ENCODE peak calls at places on chromosomes 13 and 19, in nine cellular contexts. B, E, A, N, V, R, M, X and Q are unnamed samples.

GRCh38 chr13:106232680-106233079 is 302.8 kb downstream of the EFNB2 start:
- DNase-seq in V (no peak), R (no peak), E (no peak), B (no peak), A (no peak), M (no peak), X (no peak), N (no peak), Q (no peak)

GRCh38 chr13:52377898-52378297 is 28.1 kb downstream of the THSD1 start:
- DNase-seq in V (no peak), N (no peak), M (no peak), B (no peak), A (no peak), E (no peak), R (no peak), X (no peak), Q (no peak)

GRCh38 chr13:26679945-26680516 is 80.6 kb downstream of the GPR12 start:
- DNase-seq in M (no peak), E (no peak), N (peak; percentile 12), R (no peak), A (no peak), V (no peak), B (no peak), X (no peak), Q (no peak)

GRCh38 chr19:11694533-11695439 is 44.0 kb downstream of the ZNF823 start:
- DNase-seq in R (peak; percentile 70), X (peak; percentile 96), V (peak; percentile 72), N (peak; percentile 89), A (peak; percentile 97), E (peak; percentile 85), B (peak; percentile 96), M (peak; percentile 84), Q (peak; percentile 95)

GRCh38 chr19:53519431-53519830 is 18.5 kb upstream of the ZNF331 start:
- DNase-seq in A (no peak), M (no peak), E (no peak), B (no peak), N (no peak), X (no peak), V (no peak), R (no peak), Q (no peak)

GRCh38 chr19:28543244-28543776 is 669.6 kb downstream of the UQCRFS1 start:
- DNase-seq in M (no peak), B (no peak), R (no peak), E (no peak), N (no peak), A (no peak), X (no peak), V (no peak), Q (no peak)

GRCh38 chr19:719081-719512 is 10.4 kb downstream of the PALM start:
- DNase-seq in A (peak; percentile 72), V (no peak), M (no peak), R (no peak), N (peak; percentile 79), E (no peak), X (peak; percentile 66), B (peak; percentile 34), Q (no peak)

GRCh38 chr13:113153810-113154748 is 4.4 kb upstream of the PROZ start:
- DNase-seq in A (peak; percentile 81), V (no peak), B (peak; percentile 82), M (no peak), R (no peak), E (peak; percentile 71), X (peak; percentile 86), N (peak; percentile 69), Q (peak; percentile 58)

GRCh38 chr13:32783067-32783466 is 196.8 kb downstream of the PDS5B start:
- DNase-seq in B (no peak), R (no peak), V (peak; percentile 7), N (peak; percentile 12), X (no peak), A (no peak), M (no peak), E (no peak), Q (peak; percentile 19)

GRCh38 chr19:13016245-13016627 is 21.0 kb downstream of the NFIX start:
- DNase-seq in M (no peak), B (no peak), A (no peak), V (no peak), X (no peak), N (no peak), R (no peak), E (no peak), Q (no peak)

GRCh38 chr19:51317381-51317780 is 5.9 kb downstream of the IGLON5 start:
- DNase-seq in R (no peak), X (no peak), B (no peak), V (no peak), E (no peak), M (no peak), A (no peak), N (no peak), Q (no peak)

GRCh38 chr13:41835871-41836270 is 125.0 kb downstream of the VWA8 start:
- DNase-seq in E (no peak), R (peak; percentile 54), B (no peak), V (peak; percentile 70), M (no peak), A (no peak), X (no peak), N (peak; percentile 63), Q (no peak)

DNA sequence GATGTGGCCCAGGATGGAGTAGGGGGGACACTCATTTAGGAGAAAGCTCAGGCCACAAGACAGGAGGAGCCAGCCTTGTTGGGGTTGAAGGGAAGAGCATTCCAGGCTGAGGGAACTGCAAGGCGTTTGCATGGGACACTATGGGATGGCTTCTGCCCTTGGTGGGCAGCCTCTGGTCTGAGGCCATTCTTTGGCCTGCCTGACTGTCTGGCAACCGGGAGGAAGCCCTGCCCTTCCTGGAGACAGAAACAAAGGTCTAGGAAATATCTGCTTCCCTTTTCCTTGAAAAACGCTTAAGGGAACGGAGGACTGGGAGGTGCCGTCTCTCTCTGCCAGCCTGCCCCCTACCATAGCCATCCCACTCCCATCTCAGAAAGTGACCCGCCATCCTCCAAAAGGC is 2.8 kb upstream of the ICAM1 start:
- DNase-seq in A (no peak), X (no peak), N (no peak), E (no peak), R (no peak), M (no peak), V (no peak), B (no peak), Q (no peak)
- H3K4me3 ChIP-seq in A (no peak overlapping the region), X (no peak overlapping the region), N (no peak overlapping the region), E (no peak overlapping the region), R (no peak overlapping the region), M (no peak overlapping the region), V (no peak overlapping the region), B (no peak overlapping the region), Q (no peak overlapping the region)

DNA sequence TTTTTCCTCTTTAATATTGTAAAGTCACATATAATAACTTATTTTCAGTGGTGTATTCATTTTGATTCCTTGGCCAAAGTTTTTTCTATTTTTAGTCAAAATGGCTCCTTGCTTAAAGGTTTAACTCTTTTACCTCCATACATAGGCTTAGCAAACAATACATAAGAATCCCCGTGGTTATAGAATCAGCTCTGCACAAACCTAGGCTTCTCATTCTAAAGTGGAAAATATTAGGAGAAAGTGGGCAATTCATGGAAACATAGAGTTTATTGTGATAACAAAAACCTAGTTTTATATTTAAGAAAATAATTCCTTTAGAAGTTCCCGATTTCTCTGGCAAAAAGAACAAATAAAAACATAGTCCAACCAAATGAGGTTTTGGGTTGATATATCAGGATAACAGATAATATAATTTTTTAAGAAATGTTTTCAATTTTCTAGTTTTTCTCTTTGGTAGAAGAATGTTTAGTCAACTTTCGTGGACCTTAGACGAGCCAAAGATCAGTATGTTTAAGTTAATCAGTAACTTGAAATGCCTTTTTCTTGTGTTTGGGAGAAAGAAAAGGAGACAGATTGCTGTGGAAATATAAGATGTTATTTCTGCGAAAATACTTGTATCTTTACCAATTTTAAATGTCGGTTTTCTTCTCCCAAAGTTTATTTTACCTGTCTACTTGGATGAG is 93.4 kb upstream of the KLF12 start:
- DNase-seq in M (no peak), X (no peak), E (no peak), B (no peak), A (no peak), R (no peak), V (no peak), N (no peak), Q (no peak)
- TF ChIP-seq CTCF in M (no peak), X (no peak), E (no peak), B (no peak), A (no peak), R (no peak), V (no peak), N (no peak), Q (no peak)

GRCh38 chr19:16339361-16339725 is 14.7 kb downstream of the KLF2 start:
- DNase-seq in M (no peak), E (no peak), V (no peak), R (no peak), A (no peak), N (no peak), X (no peak), B (no peak), Q (no peak)
- H3K4me3 ChIP-seq in M (no peak overlapping the region), E (no peak overlapping the region), V (no peak overlapping the region), R (no peak overlapping the region), A (no peak overlapping the region), N (no peak overlapping the region), X (no peak overlapping the region), B (no peak overlapping the region), Q (no peak overlapping the region)

GRCh38 chr19:3803986-3804385 is 17.8 kb upstream of the MATK start:
- DNase-seq in N (no peak), X (no peak), E (no peak), R (no peak), V (no peak), M (no peak), A (no peak), B (no peak), Q (no peak)

GRCh38 chr19:3803114-3803888 is 17.1 kb upstream of the MATK start:
- DNase-seq in X (no peak), M (no peak), E (no peak), B (no peak), N (no peak), R (no peak), V (no peak), A (no peak), Q (no peak)

GRCh38 chr19:3804429-3804828 is 18.2 kb upstream of the MATK start:
- DNase-seq in R (no peak), M (no peak), A (no peak), B (no peak), X (no peak), V (no peak), E (no peak), N (no peak), Q (no peak)

GRCh38 chr19:3798137-3798536 is 12.0 kb upstream of the MATK start:
- DNase-seq in R (no peak), E (no peak), V (no peak), X (no peak), M (no peak), A (no peak), N (no peak), B (no peak), Q (no peak)

DNA sequence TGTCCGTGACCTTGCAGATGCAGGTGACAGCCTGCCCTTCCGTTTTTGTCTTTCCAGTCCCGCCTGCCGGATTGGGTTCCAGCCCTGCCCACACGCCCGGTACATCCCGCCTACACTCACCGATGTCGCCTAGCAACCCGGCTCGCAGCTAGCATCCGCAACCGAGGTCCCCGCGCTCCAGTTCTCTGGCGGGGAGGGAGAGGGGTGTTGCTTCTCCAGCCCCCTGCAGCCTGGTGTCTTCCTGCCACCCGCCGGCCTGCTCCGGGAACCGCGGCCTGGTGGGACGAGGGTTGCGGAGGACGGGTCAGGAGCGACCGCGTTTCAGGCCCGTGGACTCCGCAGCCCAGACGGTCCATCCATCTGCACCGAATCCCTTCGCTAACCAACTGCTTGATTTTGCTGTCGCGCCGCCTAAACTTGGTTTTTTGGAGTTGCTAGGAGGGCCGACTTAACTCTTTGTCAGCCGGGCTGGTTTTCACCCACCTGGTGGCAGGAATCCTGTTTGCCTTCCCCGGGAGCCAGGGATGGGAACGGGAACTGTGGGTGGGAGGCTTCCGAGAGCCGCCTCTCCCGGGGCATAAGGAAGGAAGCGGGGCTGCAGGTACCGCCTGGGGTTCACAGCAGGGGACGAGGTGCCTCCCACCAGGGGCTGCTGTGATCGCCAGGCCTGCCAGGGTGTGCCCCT is 15.4 kb upstream of the MATK start:
- DNase-seq in X (peak; percentile 43), N (no peak), M (no peak), V (no peak), B (peak; percentile 25), R (no peak), A (peak; percentile 34), E (peak; percentile 50), Q (peak; percentile 14)
- TF ChIP-seq CTCF in X (no peak), N (peak; percentile 15), M (peak; percentile 22), V (peak; percentile 32), B (no peak), R (peak; percentile 49), A (peak; percentile 24), E (no peak), Q (peak; percentile 20)